ENCODE peak calls at places on chromosomes 16 and 17, in nine cellular contexts. One of them, this sample, is unnamed.

GRCh38 chr16:4021070-4021779 is 95.0 kb downstream of the ADCY9 start:
- DNase-seq in brain microvascular endothelial cell: no peak
- DNase-seq in AG04450: no peak
- DNase-seq in sigmoid colon: no peak
- DNase-seq in dorsolateral prefrontal cortex: no peak
- DNase-seq in ovary: no peak
- DNase-seq in SJCRH30: no peak
- DNase-seq in thoracic aorta: no peak
- DNase-seq in aorta: peak; percentile 34
- DNase-seq in this sample: no peak

GRCh38 chr17:73595068-73595865 is 49.0 kb downstream of the SDK2 start:
- DNase-seq in brain microvascular endothelial cell: no peak
- DNase-seq in AG04450: no peak
- DNase-seq in sigmoid colon: no peak
- DNase-seq in dorsolateral prefrontal cortex: no peak
- DNase-seq in ovary: no peak
- DNase-seq in SJCRH30: peak; percentile 98
- DNase-seq in thoracic aorta: no peak
- DNase-seq in aorta: no peak
- DNase-seq in this sample: peak; percentile 8

GRCh38 chr16:15879255-15879804 is 9.1 kb downstream of the CEP20 start:
- DNase-seq in brain microvascular endothelial cell: peak; percentile 66
- DNase-seq in AG04450: peak; percentile 78
- DNase-seq in sigmoid colon: no peak
- DNase-seq in dorsolateral prefrontal cortex: no peak
- DNase-seq in ovary: no peak
- DNase-seq in SJCRH30: no peak
- DNase-seq in thoracic aorta: no peak
- DNase-seq in aorta: no peak
- DNase-seq in this sample: no peak

GRCh38 chr17:67422887-67423286 is 45.8 kb downstream of the PITPNC1 start:
- DNase-seq in brain microvascular endothelial cell: no peak
- DNase-seq in AG04450: no peak
- DNase-seq in sigmoid colon: no peak
- DNase-seq in dorsolateral prefrontal cortex: no peak
- DNase-seq in ovary: no peak
- DNase-seq in SJCRH30: no peak
- DNase-seq in thoracic aorta: no peak
- DNase-seq in aorta: no peak
- DNase-seq in this sample: no peak

GRCh38 chr17:82436601-82437324 is 13.8 kb downstream of the CYBC1 start:
- DNase-seq in brain microvascular endothelial cell: no peak
- DNase-seq in AG04450: no peak
- DNase-seq in sigmoid colon: no peak
- DNase-seq in dorsolateral prefrontal cortex: no peak
- DNase-seq in ovary: no peak
- DNase-seq in SJCRH30: no peak
- DNase-seq in thoracic aorta: no peak
- DNase-seq in aorta: no peak
- DNase-seq in this sample: no peak

GRCh38 chr16:65876624-65877023 is 489.9 kb upstream of the CDH5 start:
- DNase-seq in brain microvascular endothelial cell: no peak
- DNase-seq in AG04450: no peak
- DNase-seq in sigmoid colon: no peak
- DNase-seq in dorsolateral prefrontal cortex: no peak
- DNase-seq in ovary: no peak
- DNase-seq in SJCRH30: no peak
- DNase-seq in thoracic aorta: no peak
- DNase-seq in aorta: no peak
- DNase-seq in this sample: no peak

GRCh38 chr16:85910073-85910853 is 11.3 kb downstream of the IRF8 start:
- DNase-seq in brain microvascular endothelial cell: no peak
- DNase-seq in AG04450: no peak
- DNase-seq in sigmoid colon: no peak
- DNase-seq in dorsolateral prefrontal cortex: no peak
- DNase-seq in ovary: no peak
- DNase-seq in SJCRH30: no peak
- DNase-seq in thoracic aorta: no peak
- DNase-seq in aorta: peak; percentile 44
- DNase-seq in this sample: no peak

GRCh38 chr16:88938933-88939813 is 37.8 kb downstream of the CBFA2T3 start:
- DNase-seq in brain microvascular endothelial cell: no peak
- DNase-seq in AG04450: no peak
- DNase-seq in sigmoid colon: no peak
- DNase-seq in dorsolateral prefrontal cortex: no peak
- DNase-seq in ovary: no peak
- DNase-seq in SJCRH30: no peak
- DNase-seq in thoracic aorta: no peak
- DNase-seq in aorta: no peak
- DNase-seq in this sample: no peak

DNA sequence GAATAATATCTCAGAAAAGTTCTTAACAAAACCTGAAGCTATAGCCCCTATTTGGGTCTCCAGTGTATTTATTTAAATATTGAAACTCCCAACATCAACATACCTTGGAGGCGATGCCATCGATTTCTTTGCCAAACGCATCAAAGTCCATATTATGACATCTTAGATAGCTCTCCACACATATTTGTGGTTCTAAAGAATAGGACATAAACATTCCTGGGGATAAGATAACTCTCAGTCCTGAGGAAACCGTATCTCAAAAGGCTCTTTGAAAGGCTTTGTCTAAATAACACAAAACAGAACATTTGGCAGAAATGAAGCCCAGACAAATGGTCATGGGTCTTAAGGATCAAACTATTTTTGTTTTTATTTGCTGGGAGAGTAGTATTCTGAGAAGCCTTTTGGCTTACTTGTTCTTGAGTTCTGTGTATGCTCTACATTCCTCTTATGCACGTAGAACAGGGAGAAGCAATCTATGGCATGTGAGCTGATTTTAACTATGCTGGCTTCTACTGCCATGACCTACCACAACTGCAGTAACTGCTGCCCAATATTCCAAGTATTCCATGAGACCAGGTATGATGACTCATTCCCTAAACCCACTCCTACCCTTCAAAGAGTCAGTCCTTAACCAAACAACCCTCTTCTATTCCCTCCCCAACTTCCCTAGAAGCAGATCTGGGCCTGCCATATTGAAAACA is 279.0 kb upstream of the ZFHX3 start:
- DNase-seq in brain microvascular endothelial cell: peak; percentile 9
- DNase-seq in AG04450: no peak
- DNase-seq in sigmoid colon: no peak
- DNase-seq in dorsolateral prefrontal cortex: no peak
- DNase-seq in ovary: no peak
- DNase-seq in SJCRH30: no peak
- DNase-seq in thoracic aorta: no peak
- DNase-seq in aorta: no peak
- DNase-seq in this sample: no peak
- H3K27ac ChIP-seq in brain microvascular endothelial cell: no peak overlapping the region
- H3K27ac ChIP-seq in AG04450: no peak overlapping the region
- H3K27ac ChIP-seq in sigmoid colon: no peak overlapping the region
- H3K27ac ChIP-seq in dorsolateral prefrontal cortex: no peak overlapping the region
- H3K27ac ChIP-seq in ovary: no peak overlapping the region
- H3K27ac ChIP-seq in SJCRH30: no peak overlapping the region
- H3K27ac ChIP-seq in thoracic aorta: no peak overlapping the region
- H3K27ac ChIP-seq in aorta: no peak overlapping the region
- H3K27ac ChIP-seq in this sample: no peak overlapping the region

GRCh38 chr17:48597775-48598631 is 4.4 kb upstream of the HOXB5 start:
- DNase-seq in brain microvascular endothelial cell: no peak
- DNase-seq in AG04450: no peak
- DNase-seq in sigmoid colon: peak; percentile 93
- DNase-seq in dorsolateral prefrontal cortex: no peak
- DNase-seq in ovary: no peak
- DNase-seq in SJCRH30: peak; percentile 63
- DNase-seq in thoracic aorta: no peak
- DNase-seq in aorta: peak; percentile 90
- DNase-seq in this sample: no peak

GRCh38 chr17:48597492-48597774 is 3.9 kb upstream of the HOXB5 start:
- DNase-seq in brain microvascular endothelial cell: no peak
- DNase-seq in AG04450: no peak
- DNase-seq in sigmoid colon: no peak
- DNase-seq in dorsolateral prefrontal cortex: no peak
- DNase-seq in ovary: no peak
- DNase-seq in SJCRH30: no peak
- DNase-seq in thoracic aorta: no peak
- DNase-seq in aorta: no peak
- DNase-seq in this sample: no peak

GRCh38 chr17:48599373-48599772 is 5.4 kb downstream of the HOXB6 start:
- DNase-seq in brain microvascular endothelial cell: no peak
- DNase-seq in AG04450: no peak
- DNase-seq in sigmoid colon: no peak
- DNase-seq in dorsolateral prefrontal cortex: no peak
- DNase-seq in ovary: no peak
- DNase-seq in SJCRH30: no peak
- DNase-seq in thoracic aorta: no peak
- DNase-seq in aorta: no peak
- DNase-seq in this sample: no peak

GRCh38 chr17:48600244-48601098 is 4.3 kb downstream of the HOXB6 start:
- DNase-seq in brain microvascular endothelial cell: no peak
- DNase-seq in AG04450: no peak
- DNase-seq in sigmoid colon: no peak
- DNase-seq in dorsolateral prefrontal cortex: no peak
- DNase-seq in ovary: no peak
- DNase-seq in SJCRH30: no peak
- DNase-seq in thoracic aorta: no peak
- DNase-seq in aorta: no peak
- DNase-seq in this sample: no peak

DNA sequence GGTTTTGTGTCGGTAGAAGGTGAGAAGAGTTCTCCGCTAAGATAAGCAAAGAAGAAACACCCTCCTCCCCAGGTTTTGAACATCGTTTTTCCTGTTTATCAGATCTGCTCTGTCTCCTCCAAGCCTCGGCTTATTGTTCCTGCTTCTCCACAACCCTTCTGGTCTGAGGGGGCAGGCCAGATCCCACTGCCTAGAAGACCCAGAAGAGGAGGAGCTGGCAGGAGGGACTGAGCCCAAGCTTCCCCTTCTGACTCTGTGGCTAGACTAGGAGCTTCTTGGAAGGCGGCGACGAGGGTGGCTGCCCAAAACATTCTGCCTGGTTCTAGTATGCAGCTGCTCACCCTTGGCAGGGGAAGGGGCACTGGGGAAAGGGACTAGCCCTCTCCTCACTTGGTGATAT is 5.1 kb upstream of the HOXB5 start:
- DNase-seq in brain microvascular endothelial cell: no peak
- DNase-seq in AG04450: no peak
- DNase-seq in sigmoid colon: no peak
- DNase-seq in dorsolateral prefrontal cortex: no peak
- DNase-seq in ovary: no peak
- DNase-seq in SJCRH30: no peak
- DNase-seq in thoracic aorta: no peak
- DNase-seq in aorta: no peak
- DNase-seq in this sample: no peak
- H3K27ac ChIP-seq in brain microvascular endothelial cell: no peak overlapping the region
- H3K27ac ChIP-seq in AG04450: peak overlapping the region; percentile 83
- H3K27ac ChIP-seq in sigmoid colon: peak overlapping the region; percentile 95
- H3K27ac ChIP-seq in dorsolateral prefrontal cortex: no peak overlapping the region
- H3K27ac ChIP-seq in ovary: no peak overlapping the region
- H3K27ac ChIP-seq in SJCRH30: no peak overlapping the region
- H3K27ac ChIP-seq in thoracic aorta: no peak overlapping the region
- H3K27ac ChIP-seq in aorta: no peak overlapping the region
- H3K27ac ChIP-seq in this sample: no peak overlapping the region

GRCh38 chr17:78898947-78899346 is 4.1 kb downstream of the CEP295NL start:
- DNase-seq in brain microvascular endothelial cell: no peak
- DNase-seq in AG04450: no peak
- DNase-seq in sigmoid colon: no peak
- DNase-seq in dorsolateral prefrontal cortex: no peak
- DNase-seq in ovary: no peak
- DNase-seq in SJCRH30: no peak
- DNase-seq in thoracic aorta: no peak
- DNase-seq in aorta: no peak
- DNase-seq in this sample: no peak

GRCh38 chr17:78898075-78898836 is 4.7 kb downstream of the CEP295NL start:
- DNase-seq in brain microvascular endothelial cell: no peak
- DNase-seq in AG04450: no peak
- DNase-seq in sigmoid colon: no peak
- DNase-seq in dorsolateral prefrontal cortex: no peak
- DNase-seq in ovary: no peak
- DNase-seq in SJCRH30: no peak
- DNase-seq in thoracic aorta: no peak
- DNase-seq in aorta: no peak
- DNase-seq in this sample: no peak

GRCh38 chr17:78896091-78896833 is 6.7 kb downstream of the CEP295NL start:
- DNase-seq in brain microvascular endothelial cell: no peak
- DNase-seq in AG04450: no peak
- DNase-seq in sigmoid colon: peak; percentile 77
- DNase-seq in dorsolateral prefrontal cortex: peak; percentile 91
- DNase-seq in ovary: peak; percentile 45
- DNase-seq in SJCRH30: no peak
- DNase-seq in thoracic aorta: no peak
- DNase-seq in aorta: no peak
- DNase-seq in this sample: peak; percentile 52

GRCh38 chr17:78896834-78897638 is 6.0 kb downstream of the CEP295NL start:
- DNase-seq in brain microvascular endothelial cell: no peak
- DNase-seq in AG04450: no peak
- DNase-seq in sigmoid colon: no peak
- DNase-seq in dorsolateral prefrontal cortex: no peak
- DNase-seq in ovary: no peak
- DNase-seq in SJCRH30: no peak
- DNase-seq in thoracic aorta: no peak
- DNase-seq in aorta: no peak
- DNase-seq in this sample: no peak

GRCh38 chr17:78897639-78897996 is 5.4 kb downstream of the CEP295NL start:
- DNase-seq in brain microvascular endothelial cell: no peak
- DNase-seq in AG04450: no peak
- DNase-seq in sigmoid colon: no peak
- DNase-seq in dorsolateral prefrontal cortex: no peak
- DNase-seq in ovary: no peak
- DNase-seq in SJCRH30: no peak
- DNase-seq in thoracic aorta: no peak
- DNase-seq in aorta: no peak
- DNase-seq in this sample: no peak
- H3K27ac ChIP-seq in brain microvascular endothelial cell: no peak overlapping the region
- H3K27ac ChIP-seq in AG04450: no peak overlapping the region
- H3K27ac ChIP-seq in sigmoid colon: peak overlapping the region; percentile 71
- H3K27ac ChIP-seq in dorsolateral prefrontal cortex: peak overlapping the region; percentile 89
- H3K27ac ChIP-seq in ovary: no peak overlapping the region
- H3K27ac ChIP-seq in SJCRH30: no peak overlapping the region
- H3K27ac ChIP-seq in thoracic aorta: no peak overlapping the region
- H3K27ac ChIP-seq in aorta: no peak overlapping the region
- H3K27ac ChIP-seq in this sample: peak overlapping the region; percentile 97

GRCh38 chr16:2209258-2210008 is 1.2 kb downstream of the BRICD5 start:
- DNase-seq in brain microvascular endothelial cell: no peak
- DNase-seq in AG04450: no peak
- DNase-seq in sigmoid colon: no peak
- DNase-seq in dorsolateral prefrontal cortex: no peak
- DNase-seq in ovary: no peak
- DNase-seq in SJCRH30: no peak
- DNase-seq in thoracic aorta: no peak
- DNase-seq in aorta: no peak
- DNase-seq in this sample: no peak

GRCh38 chr16:2210009-2210332 is 692 bp downstream of the BRICD5 start:
- DNase-seq in brain microvascular endothelial cell: no peak
- DNase-seq in AG04450: no peak
- DNase-seq in sigmoid colon: no peak
- DNase-seq in dorsolateral prefrontal cortex: no peak
- DNase-seq in ovary: no peak
- DNase-seq in SJCRH30: no peak
- DNase-seq in thoracic aorta: no peak
- DNase-seq in aorta: no peak
- DNase-seq in this sample: no peak

GRCh38 chr16:2211923-2212347 is 1.3 kb upstream of the BRICD5 start:
- DNase-seq in brain microvascular endothelial cell: no peak
- DNase-seq in AG04450: no peak
- DNase-seq in sigmoid colon: no peak
- DNase-seq in dorsolateral prefrontal cortex: no peak
- DNase-seq in ovary: no peak
- DNase-seq in SJCRH30: no peak
- DNase-seq in thoracic aorta: no peak
- DNase-seq in aorta: no peak
- DNase-seq in this sample: no peak

GRCh38 chr16:2208772-2209171 is 1.9 kb downstream of the BRICD5 start:
- DNase-seq in brain microvascular endothelial cell: no peak
- DNase-seq in AG04450: no peak
- DNase-seq in sigmoid colon: no peak
- DNase-seq in dorsolateral prefrontal cortex: no peak
- DNase-seq in ovary: no peak
- DNase-seq in SJCRH30: no peak
- DNase-seq in thoracic aorta: no peak
- DNase-seq in aorta: no peak
- DNase-seq in this sample: no peak

DNA sequence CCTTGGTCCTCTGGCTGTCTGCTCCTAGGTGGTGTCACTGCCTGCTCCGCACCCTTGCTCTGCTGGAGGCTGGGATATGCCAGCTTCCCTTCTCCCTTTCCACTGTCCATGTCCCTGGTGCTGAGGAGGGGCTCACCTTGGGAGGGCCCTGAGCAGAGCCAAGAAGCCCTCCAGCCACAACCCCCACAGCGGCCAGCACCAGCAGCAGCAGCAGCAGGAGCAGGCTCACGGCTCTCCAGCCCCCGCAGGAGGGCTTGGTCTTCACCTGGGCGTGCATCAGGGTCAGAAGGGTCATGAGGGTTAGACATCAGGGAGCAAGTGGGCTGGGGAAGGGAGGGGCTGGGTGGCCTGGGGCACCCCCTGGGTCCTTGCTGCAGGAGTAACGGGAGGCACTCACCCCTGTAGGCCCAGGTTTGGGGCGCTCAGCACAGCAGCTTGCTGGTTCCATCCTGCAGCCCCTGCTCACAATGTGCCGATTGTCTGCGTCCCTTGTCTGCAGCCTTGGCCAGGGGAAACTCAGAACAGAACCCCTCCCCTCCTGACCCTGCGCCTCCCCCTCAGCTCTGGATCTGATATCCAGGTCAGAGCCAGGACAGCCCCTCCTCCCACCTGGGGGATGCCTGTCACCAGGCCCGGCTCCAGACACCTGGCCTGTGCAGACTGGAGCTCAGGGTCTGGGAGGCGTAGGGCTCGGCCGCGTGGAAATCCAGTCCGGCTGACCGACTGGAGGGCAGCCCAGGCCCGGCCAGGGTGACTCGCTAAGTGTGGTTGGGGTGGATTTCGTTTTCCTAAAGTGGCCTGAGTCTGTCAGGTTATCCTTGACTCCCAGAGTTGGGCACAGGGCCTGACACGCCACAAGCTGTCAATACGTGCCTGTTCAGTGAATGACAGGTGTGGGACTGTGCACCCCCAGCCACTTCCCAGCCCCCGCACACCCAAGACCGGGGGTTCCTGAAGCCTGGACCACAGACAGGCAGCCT is at the start of gene BRICD5:
- DNase-seq in brain microvascular endothelial cell: no peak
- DNase-seq in AG04450: no peak
- DNase-seq in sigmoid colon: no peak
- DNase-seq in dorsolateral prefrontal cortex: no peak
- DNase-seq in ovary: no peak
- DNase-seq in SJCRH30: no peak
- DNase-seq in thoracic aorta: no peak
- DNase-seq in aorta: no peak
- DNase-seq in this sample: no peak
- H3K27ac ChIP-seq in brain microvascular endothelial cell: no peak within 1 kb of the TSS
- H3K27ac ChIP-seq in AG04450: no peak within 1 kb of the TSS
- H3K27ac ChIP-seq in sigmoid colon: no peak within 1 kb of the TSS
- H3K27ac ChIP-seq in dorsolateral prefrontal cortex: no peak within 1 kb of the TSS
- H3K27ac ChIP-seq in ovary: no peak within 1 kb of the TSS
- H3K27ac ChIP-seq in SJCRH30: no peak within 1 kb of the TSS
- H3K27ac ChIP-seq in thoracic aorta: no peak within 1 kb of the TSS
- H3K27ac ChIP-seq in aorta: no peak within 1 kb of the TSS
- H3K27ac ChIP-seq in this sample: no peak within 1 kb of the TSS